ENCODE peak calls at places on chromosomes 4 and X, in five cellular contexts. U is CD8-positive, alpha-beta T cell; Y is upper lobe of right lung; F is SK-N-SH; J is activated CD8-positive, alpha-beta T cell treated with anti-CD3 and anti-CD28 coated beads for 36 hours. O is an unnamed sample.

GRCh38 chr4:3384391-3384770 is 57.4 kb upstream of the HGFAC start:
- DNase-seq in F (no peak), U (no peak), Y (no peak), J (no peak), O (no peak)

GRCh38 chr4:186685744-186686143 is 37.9 kb downstream of the FAT1 start:
- DNase-seq in F (no peak), J (no peak), Y (no peak), U (no peak), O (no peak)

GRCh38 chr4:151901631-151902030 is 140.8 kb upstream of the GATB start:
- DNase-seq in J (no peak), F (no peak), Y (no peak), U (no peak), O (no peak)

GRCh38 chr4:166091914-166092510 is 219.0 kb downstream of the TLL1 start:
- DNase-seq in Y (no peak), U (no peak), J (no peak), F (peak; percentile 9), O (no peak)

GRCh38 chr4:122140834-122141233 is 11.3 kb upstream of the BLTP1 start:
- DNase-seq in U (no peak), F (no peak), Y (no peak), J (no peak), O (no peak)

GRCh38 chrX:71579136-71579989 is 1.1 kb downstream of the GCNA start:
- DNase-seq in U (no peak), Y (no peak), J (peak; percentile 12), F (peak; percentile 28), O (no peak)

GRCh38 chr4:24798036-24798610 is 2.8 kb downstream of the SOD3 start:
- DNase-seq in F (no peak), Y (no peak), U (no peak), J (no peak), O (no peak)

GRCh38 chr4:13970349-13970748 is 342.8 kb upstream of the BOD1L1 start:
- DNase-seq in Y (no peak), J (no peak), U (no peak), F (no peak), O (no peak)

GRCh38 chr4:2630556-2631273 is 94.3 kb downstream of the FAM193A start:
- DNase-seq in Y (peak; percentile 62), U (no peak), F (no peak), J (peak; percentile 14), O (no peak)

GRCh38 chrX:5458300-5458699 is 770.4 kb downstream of the NLGN4X start:
- DNase-seq in U (no peak), Y (no peak), F (peak; percentile 2), J (no peak), O (no peak)

GRCh38 chrX:131988236-131988635 is 34.9 kb upstream of the STK26 start:
- DNase-seq in U (no peak), Y (no peak), F (no peak), J (no peak), O (no peak)

GRCh38 chrX:139126493-139126892 is 404.0 kb upstream of the F9 start:
- DNase-seq in J (peak; percentile 24), U (no peak), F (peak; percentile 2), Y (no peak), O (no peak)

GRCh38 chr4:6526696-6527095 is 48.3 kb upstream of the MAN2B2 start:
- DNase-seq in F (no peak), Y (no peak), J (no peak), U (no peak), O (no peak)

GRCh38 chr4:56656346-56656643 is 24.8 kb downstream of the HOPX start:
- DNase-seq in Y (no peak), F (peak; percentile 63), J (peak; percentile 72), U (peak; percentile 39), O (no peak)

GRCh38 chr4:183326853-183327252 is 4.6 kb upstream of the CLDN24 start:
- DNase-seq in J (no peak), U (no peak), Y (no peak), F (no peak), O (no peak)

GRCh38 chr4:153005914-153006381 is 69.8 kb downstream of the FHDC1 start:
- DNase-seq in F (no peak), J (no peak), U (no peak), Y (peak; percentile 40), O (no peak)

GRCh38 chrX:102840871-102841705 is 96.0 kb upstream of the RAB40AL start:
- DNase-seq in J (no peak), F (no peak), Y (no peak), U (no peak), O (no peak)

GRCh38 chr4:100746141-100746540 is 228.3 kb upstream of the EMCN start:
- DNase-seq in Y (no peak), F (no peak), J (no peak), U (no peak), O (no peak)

GRCh38 chr4:163332526-163333405 is at the start of gene NPY1R:
- DNase-seq in Y (peak; percentile 82), U (no peak), F (peak; percentile 78), J (peak; percentile 55), O (no peak)

GRCh38 chr4:8675383-8675782 is 82.8 kb downstream of the CPZ start:
- DNase-seq in Y (peak; percentile 57), F (no peak), J (peak; percentile 5), U (no peak), O (no peak)
- TF ChIP-seq CTCF in Y (no peak), F (no peak), J (no peak), U (no peak), O (no peak)

DNA sequence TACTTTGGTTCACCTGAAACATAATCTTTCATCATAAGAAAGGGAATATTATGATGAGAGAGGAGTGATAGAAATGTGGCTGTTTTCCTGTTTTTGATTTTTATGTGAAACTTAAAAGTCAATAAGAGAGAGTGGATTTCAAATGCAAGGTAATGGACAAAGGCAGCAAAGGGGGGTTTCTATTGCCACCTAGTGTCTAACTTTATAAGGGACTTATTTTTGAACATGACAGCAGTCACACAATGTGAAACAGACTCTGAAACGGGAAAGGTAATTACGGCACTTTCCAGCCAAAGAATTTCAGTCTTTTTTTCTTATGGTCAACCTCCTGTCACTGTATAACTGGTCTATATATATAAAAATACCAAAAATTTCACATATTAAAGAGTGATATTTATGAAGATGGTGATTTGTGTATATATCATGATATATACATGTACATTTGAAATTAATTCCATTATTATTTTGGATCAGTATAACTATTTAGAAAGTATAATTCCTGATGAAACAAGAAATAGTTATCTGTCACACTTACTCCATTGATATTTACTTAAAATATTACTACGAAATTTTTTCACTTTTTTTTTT is 127.1 kb downstream of the FBXO8 start:
- DNase-seq in F (peak; percentile 27), J (no peak), Y (no peak), U (no peak), O (no peak)
- TF ChIP-seq CTCF in F (peak; percentile 76), J (peak; percentile 66), Y (peak; percentile 58), U (peak; percentile 57), O (no peak)

DNA sequence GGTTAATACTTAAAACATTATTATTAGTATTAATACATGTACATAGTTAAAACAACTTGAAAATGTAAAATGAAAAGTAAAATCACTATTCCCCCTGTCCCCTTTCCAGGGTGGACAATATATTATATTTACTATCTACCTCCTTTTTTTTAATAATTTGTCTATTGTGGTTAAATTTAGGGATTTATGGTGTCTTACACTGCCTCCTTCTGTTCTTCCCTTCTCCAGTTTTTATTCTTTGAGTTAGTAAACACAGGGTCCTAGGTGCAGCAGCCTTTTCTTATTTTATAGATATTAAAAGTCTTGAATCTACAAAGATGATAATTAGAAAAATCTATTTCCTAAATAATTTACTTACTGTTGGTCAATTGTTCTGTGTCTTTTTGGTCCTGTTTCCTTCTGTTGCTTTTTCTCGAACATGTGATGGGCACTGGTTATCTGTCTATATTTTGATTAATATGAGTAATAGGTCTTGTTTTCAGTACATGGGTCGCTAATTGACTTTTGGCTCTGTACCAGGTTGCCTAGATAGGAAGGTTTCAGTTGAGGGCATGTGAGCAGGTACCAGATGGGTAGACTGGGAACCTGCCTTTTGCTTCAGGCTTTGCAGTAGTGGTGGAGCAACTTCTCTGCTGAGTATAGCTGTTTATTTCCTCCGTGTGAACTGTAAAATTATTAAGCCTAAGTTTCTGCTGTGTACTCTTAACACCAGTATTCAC is 1.1 kb downstream of the NUDT9 start:
- DNase-seq in F (peak; percentile 56), U (no peak), Y (no peak), J (no peak), O (no peak)
- TF ChIP-seq CTCF in F (peak; percentile 27), U (no peak), Y (no peak), J (no peak), O (no peak)

GRCh38 chr4:5307928-5308327 is 256.6 kb downstream of the STK32B start:
- DNase-seq in Y (no peak), U (no peak), F (no peak), J (no peak), O (no peak)
- TF ChIP-seq CTCF in Y (no peak), U (no peak), F (no peak), J (no peak), O (no peak)